ENCODE peak calls at places on chromosome 14, in nine cellular contexts. R, X, Y, D, I, J, O, G and A are unnamed samples.

GRCh38 chr14:38282941-38283340 is 27.0 kb upstream of the CLEC14A start:
- DNase-seq in R (no peak), X (no peak), Y (no peak), D (no peak), I (no peak), J (no peak), O (no peak), G (no peak), A (no peak)

GRCh38 chr14:73783107-73783727 is 68.4 kb upstream of the PTGR2 start:
- DNase-seq in R (peak), X (no peak), Y (no peak), D (no peak), I (peak), J (no peak), O (no peak), G (no peak), A (no peak)

GRCh38 chr14:68283378-68284123 is 464.0 kb downstream of the RAD51B start:
- DNase-seq in R (peak), X (no peak), Y (peak), D (peak), I (peak), J (no peak), O (no peak), G (no peak), A (no peak)

GRCh38 chr14:88868558-88869159 is 44.2 kb downstream of the TTC8 start:
- DNase-seq in R (no peak), X (no peak), Y (no peak), D (peak), I (no peak), J (no peak), O (no peak), G (no peak), A (no peak)

GRCh38 chr14:104425763-104426691 is 153.5 kb upstream of the C14orf180 start:
- DNase-seq in R (no peak), X (no peak), Y (no peak), D (no peak), I (no peak), J (no peak), O (no peak), G (no peak), A (peak)

GRCh38 chr14:24243336-24243836 is 963 bp upstream of the TINF2 start:
- DNase-seq in R (no peak), X (no peak), Y (no peak), D (no peak), I (no peak), J (no peak), O (peak), G (no peak), A (peak)

GRCh38 chr14:98909251-98909944 is 362.6 kb downstream of the BCL11B start:
- DNase-seq in R (no peak), X (no peak), Y (no peak), D (no peak), I (no peak), J (no peak), O (no peak), G (peak), A (no peak)

GRCh38 chr14:104536942-104537612 is 42.5 kb upstream of the C14orf180 start:
- DNase-seq in R (no peak), X (no peak), Y (peak), D (peak), I (no peak), J (peak), O (no peak), G (no peak), A (peak)

GRCh38 chr14:91264151-91265150 is 19.9 kb upstream of the GPR68 start:
- DNase-seq in R (peak), X (no peak), Y (no peak), D (no peak), I (peak), J (no peak), O (no peak), G (no peak), A (no peak)

GRCh38 chr14:23052182-23052623 is 5.1 kb downstream of the CDH24 start:
- DNase-seq in R (no peak), X (no peak), Y (no peak), D (peak), I (peak), J (no peak), O (no peak), G (no peak), A (no peak)

GRCh38 chr14:94373708-94374107 is 14.7 kb downstream of the SERPINA1 start:
- DNase-seq in R (no peak), X (no peak), Y (no peak), D (peak), I (no peak), J (no peak), O (no peak), G (peak), A (no peak)

GRCh38 chr14:102500190-102500661 is 9.3 kb downstream of the ANKRD9 start:
- DNase-seq in R (peak), X (no peak), Y (peak), D (peak), I (no peak), J (peak), O (peak), G (no peak), A (peak)

GRCh38 chr14:69634871-69635270 is 23.5 kb downstream of the SUSD6 start:
- DNase-seq in R (no peak), X (no peak), Y (no peak), D (no peak), I (no peak), J (no peak), O (no peak), G (no peak), A (no peak)

GRCh38 chr14:52693004-52693403 is 2.4 kb downstream of the ERO1A start:
- DNase-seq in R (no peak), X (no peak), Y (no peak), D (no peak), I (no peak), J (no peak), O (no peak), G (no peak), A (no peak)

GRCh38 chr14:68736519-68736918 is 56.3 kb downstream of the ZFP36L1 start:
- DNase-seq in R (no peak), X (no peak), Y (no peak), D (no peak), I (peak), J (no peak), O (no peak), G (no peak), A (no peak)

GRCh38 chr14:60648934-60649814 is at the start of gene SIX1:
- DNase-seq in R (peak), X (no peak), Y (peak), D (peak), I (peak), J (peak), O (peak), G (peak), A (peak)

GRCh38 chr14:100629098-100629497 is 41.9 kb upstream of the BEGAIN start:
- DNase-seq in R (no peak), X (no peak), Y (no peak), D (no peak), I (no peak), J (no peak), O (no peak), G (no peak), A (no peak)

GRCh38 chr14:90521930-90522483 is 125.2 kb downstream of the CALM1 start:
- DNase-seq in R (no peak), X (no peak), Y (no peak), D (no peak), I (no peak), J (no peak), O (no peak), G (no peak), A (no peak)

GRCh38 chr14:103808403-103809001 is 38.9 kb downstream of the PPP1R13B start:
- DNase-seq in R (peak), X (peak), Y (peak), D (peak), I (peak), J (peak), O (peak), G (no peak), A (no peak)

GRCh38 chr14:81396108-81396507 is 4.0 kb downstream of the STON2 start:
- DNase-seq in R (no peak), X (no peak), Y (no peak), D (peak), I (no peak), J (no peak), O (no peak), G (no peak), A (no peak)

GRCh38 chr14:31275731-31276130 is 68.1 kb upstream of the HECTD1 start:
- DNase-seq in R (no peak), X (no peak), Y (no peak), D (no peak), I (no peak), J (no peak), O (no peak), G (no peak), A (no peak)

GRCh38 chr14:100406505-100407131 is 83.5 kb downstream of the SLC25A47 start:
- DNase-seq in R (no peak), X (no peak), Y (no peak), D (peak), I (no peak), J (no peak), O (no peak), G (no peak), A (no peak)

GRCh38 chr14:20350860-20351259 is 7.4 kb downstream of the PARP2 start:
- DNase-seq in R (no peak), X (no peak), Y (no peak), D (peak), I (no peak), J (no peak), O (no peak), G (no peak), A (no peak)

GRCh38 chr14:61647704-61648103 is 47.6 kb upstream of the HIF1A start:
- DNase-seq in R (no peak), X (no peak), Y (no peak), D (no peak), I (no peak), J (no peak), O (no peak), G (no peak), A (no peak)

GRCh38 chr14:104967414-104968152 is 10.6 kb downstream of the AHNAK2 start:
- DNase-seq in R (peak), X (no peak), Y (no peak), D (peak), I (peak), J (no peak), O (peak), G (no peak), A (no peak)

GRCh38 chr14:91399868-91400640 is 17.6 kb downstream of the CCDC88C start:
- DNase-seq in R (no peak), X (no peak), Y (no peak), D (no peak), I (no peak), J (no peak), O (no peak), G (no peak), A (no peak)

GRCh38 chr14:59969319-59969718 is 49.4 kb downstream of the LRRC9 start:
- DNase-seq in R (no peak), X (no peak), Y (no peak), D (no peak), I (no peak), J (no peak), O (no peak), G (no peak), A (no peak)

GRCh38 chr14:103418508-103418818 is 33.2 kb downstream of the MARK3 start:
- DNase-seq in R (no peak), X (no peak), Y (no peak), D (peak), I (no peak), J (peak), O (no peak), G (no peak), A (no peak)

GRCh38 chr14:52878469-52878868 is 72.4 kb downstream of the FERMT2 start:
- DNase-seq in R (no peak), X (no peak), Y (no peak), D (peak), I (no peak), J (no peak), O (no peak), G (no peak), A (no peak)

GRCh38 chr14:91354221-91354916 is 63.3 kb downstream of the CCDC88C start:
- DNase-seq in R (no peak), X (no peak), Y (no peak), D (peak), I (no peak), J (no peak), O (no peak), G (no peak), A (peak)

GRCh38 chr14:66628646-66629045 is 120.7 kb downstream of the GPHN start:
- DNase-seq in R (no peak), X (no peak), Y (no peak), D (peak), I (no peak), J (no peak), O (no peak), G (no peak), A (no peak)

GRCh38 chr14:36662543-36663403 is 1.1 kb downstream of the PAX9 start:
- DNase-seq in R (no peak), X (no peak), Y (no peak), D (no peak), I (peak), J (no peak), O (no peak), G (no peak), A (peak)

GRCh38 chr14:61342486-61342885 is 21.1 kb downstream of the PRKCH start:
- DNase-seq in R (no peak), X (no peak), Y (no peak), D (no peak), I (no peak), J (no peak), O (peak), G (no peak), A (no peak)

GRCh38 chr14:66992776-66993175 is 196.5 kb upstream of the GARIN2 start:
- DNase-seq in R (no peak), X (no peak), Y (no peak), D (no peak), I (no peak), J (no peak), O (no peak), G (no peak), A (no peak)

GRCh38 chr14:50060871-50061663 is 55.3 kb downstream of the VCPKMT start:
- DNase-seq in R (no peak), X (no peak), Y (no peak), D (peak), I (no peak), J (no peak), O (peak), G (peak), A (no peak)
- TF ChIP-seq CTCF in R (no peak), X (no peak), Y (peak), D (peak), I (no peak), J (no peak), O (peak), G (no peak), A (peak)

GRCh38 chr14:54025661-54026060 is 69.0 kb upstream of the BMP4 start:
- DNase-seq in R (no peak), X (no peak), Y (no peak), D (peak), I (no peak), J (peak), O (no peak), G (no peak), A (no peak)
- TF ChIP-seq CTCF in R (peak), X (no peak), Y (peak), D (peak), I (no peak), J (no peak), O (no peak), G (peak), A (peak)

GRCh38 chr14:92437729-92438280 is 75.8 kb upstream of the RIN3 start:
- DNase-seq in R (no peak), X (no peak), Y (no peak), D (no peak), I (no peak), J (no peak), O (no peak), G (no peak), A (no peak)
- TF ChIP-seq CTCF in R (no peak), X (no peak), Y (no peak), D (no peak), I (no peak), J (no peak), O (no peak), G (no peak), A (no peak)

GRCh38 chr14:96051642-96052540 is 12.7 kb downstream of the C14orf132 start:
- DNase-seq in R (no peak), X (no peak), Y (peak), D (no peak), I (no peak), J (no peak), O (no peak), G (no peak), A (peak)
- TF ChIP-seq CTCF in R (no peak), X (no peak), Y (no peak), D (no peak), I (no peak), J (no peak), O (no peak), G (no peak), A (peak)

GRCh38 chr14:54567224-54567633 is 301 bp downstream of the SAMD4A start:
- DNase-seq in R (no peak), X (no peak), Y (peak), D (peak), I (peak), J (peak), O (peak), G (no peak), A (no peak)

GRCh38 chr14:54566152-54566409 is 847 bp upstream of the SAMD4A start:
- DNase-seq in R (no peak), X (no peak), Y (no peak), D (no peak), I (no peak), J (no peak), O (no peak), G (no peak), A (no peak)

GRCh38 chr14:54566410-54567223 is at the start of gene SAMD4A:
- DNase-seq in R (peak), X (peak), Y (peak), D (peak), I (peak), J (peak), O (peak), G (no peak), A (peak)

GRCh38 chr14:54568821-54569591 is 2.1 kb downstream of the SAMD4A start:
- DNase-seq in R (no peak), X (no peak), Y (peak), D (peak), I (peak), J (no peak), O (peak), G (no peak), A (no peak)

GRCh38 chr14:54567634-54568561 is 970 bp downstream of the SAMD4A start:
- DNase-seq in R (peak), X (peak), Y (peak), D (peak), I (peak), J (peak), O (peak), G (no peak), A (no peak)
- TF ChIP-seq CTCF in R (no peak), X (peak), Y (no peak), D (no peak), I (no peak), J (no peak), O (no peak), G (no peak), A (peak)

GRCh38 chr14:70907172-70907995 is at the start of gene PCNX1:
- DNase-seq in R (peak), X (peak), Y (peak), D (peak), I (peak), J (peak), O (peak), G (peak), A (peak)
- TF ChIP-seq CTCF in R (peak), X (peak), Y (peak), D (peak), I (peak), J (peak), O (peak), G (peak), A (peak)

GRCh38 chr14:33315721-33316120 is 377.0 kb downstream of the NPAS3 start:
- DNase-seq in R (no peak), X (no peak), Y (no peak), D (no peak), I (no peak), J (no peak), O (no peak), G (no peak), A (no peak)
- TF ChIP-seq CTCF in R (no peak), X (no peak), Y (no peak), D (no peak), I (no peak), J (no peak), O (no peak), G (no peak), A (no peak)

GRCh38 chr14:76472199-76472723 is 96.3 kb downstream of the ESRRB start:
- DNase-seq in R (no peak), X (no peak), Y (no peak), D (no peak), I (no peak), J (no peak), O (no peak), G (no peak), A (no peak)
- TF ChIP-seq CTCF in R (no peak), X (no peak), Y (no peak), D (no peak), I (no peak), J (no peak), O (no peak), G (no peak), A (no peak)